ENCODE peak calls at places on chromosomes 2 and 18, in ten cellular contexts. P, K, D, S, N, B, M, F, X and G are unnamed samples.

GRCh38 chr2:189610700-189611099 is 30.1 kb upstream of the SLC40A1 start:
- DNase-seq in N (no peak), S (no peak), M (no peak), F (no peak), B (no peak), K (no peak), X (no peak), D (no peak), P (no peak), G (no peak)

GRCh38 chr2:43152711-43153627 is 73.4 kb downstream of the ZFP36L2 start:
- DNase-seq in K (no peak), P (peak), B (no peak), D (peak), X (no peak), S (no peak), F (no peak), N (no peak), M (no peak), G (no peak)

GRCh38 chr2:43169987-43170732 is 56.2 kb downstream of the ZFP36L2 start:
- DNase-seq in N (no peak), S (peak), M (no peak), B (peak), D (peak), P (no peak), F (peak), X (peak), K (no peak), G (peak)

GRCh38 chr2:179355881-179356280 is 91.2 kb upstream of the SESTD1 start:
- DNase-seq in D (no peak), M (no peak), P (no peak), X (no peak), F (no peak), N (peak), B (no peak), S (no peak), K (peak), G (no peak)

GRCh38 chr2:209556354-209556961 is 132.6 kb downstream of the MAP2 start:
- DNase-seq in X (no peak), K (peak), S (no peak), P (no peak), N (peak), F (no peak), M (peak), B (no peak), D (no peak), G (peak)

GRCh38 chr2:233114421-233114861 is 54.3 kb downstream of the INPP5D start:
- DNase-seq in M (no peak), B (no peak), S (no peak), X (no peak), P (no peak), F (no peak), N (no peak), K (no peak), D (no peak), G (no peak)

GRCh38 chr18:65206551-65207260 is 544.1 kb upstream of the CDH7 start:
- DNase-seq in D (no peak), M (no peak), K (no peak), X (no peak), B (peak), F (no peak), P (no peak), N (no peak), S (no peak), G (no peak)

GRCh38 chr2:43402452-43402937 is 176.1 kb upstream of the ZFP36L2 start:
- DNase-seq in M (no peak), P (no peak), B (no peak), S (no peak), K (no peak), X (no peak), N (no peak), F (no peak), D (no peak), G (no peak)

GRCh38 chr2:188725981-188726380 is 248.2 kb upstream of the COL3A1 start:
- DNase-seq in K (peak), D (no peak), X (no peak), B (no peak), N (peak), P (no peak), F (no peak), M (no peak), S (no peak), G (no peak)

GRCh38 chr2:28652217-28652616 is 99.4 kb upstream of the PPP1CB start:
- DNase-seq in M (no peak), X (no peak), B (no peak), K (no peak), F (no peak), P (no peak), D (no peak), N (peak), S (no peak), G (no peak)

GRCh38 chr2:188519133-188519532 is 227.5 kb downstream of the GULP1 start:
- DNase-seq in K (peak), D (no peak), N (peak), F (no peak), P (no peak), X (no peak), S (no peak), B (no peak), M (no peak), G (no peak)

DNA sequence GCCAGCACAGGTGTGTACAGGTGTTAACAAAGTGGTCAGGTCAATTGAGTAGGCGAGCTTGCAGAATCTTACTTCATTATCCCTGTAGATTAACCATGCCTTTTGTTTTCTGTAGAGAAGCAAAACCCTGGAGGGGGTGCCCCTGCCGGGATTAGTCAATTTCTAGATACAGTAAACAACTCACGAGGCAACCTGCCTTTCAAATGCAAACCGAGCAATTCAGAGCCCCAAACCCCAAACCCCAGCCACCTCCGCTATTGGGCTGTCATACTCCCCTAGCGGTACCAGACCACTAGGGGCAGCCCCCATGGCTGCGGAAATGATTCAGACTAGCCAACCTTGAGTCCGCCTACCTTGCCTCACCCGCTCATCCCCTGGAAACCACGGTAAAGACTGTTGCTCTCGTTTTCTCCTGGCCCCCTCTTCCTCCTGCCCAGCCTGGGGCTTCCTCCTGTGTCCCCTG is 61.4 kb upstream of the KIF5C start:
- DNase-seq in D (peak), S (peak), X (no peak), N (no peak), M (no peak), F (peak), B (no peak), K (no peak), P (no peak), G (peak)
- TF ChIP-seq CTCF in D (no peak), S (no peak), X (no peak), N (no peak), M (peak), F (no peak), B (peak), K (no peak), P (no peak), G (peak)

GRCh38 chr2:75098856-75099255 is 100.5 kb downstream of the TACR1 start:
- DNase-seq in B (no peak), S (no peak), P (no peak), K (peak), D (no peak), M (no peak), F (no peak), N (peak), X (no peak), G (no peak)
- TF ChIP-seq CTCF in B (peak), S (peak), P (peak), K (peak), D (no peak), M (peak), F (no peak), N (peak), X (no peak), G (peak)

DNA sequence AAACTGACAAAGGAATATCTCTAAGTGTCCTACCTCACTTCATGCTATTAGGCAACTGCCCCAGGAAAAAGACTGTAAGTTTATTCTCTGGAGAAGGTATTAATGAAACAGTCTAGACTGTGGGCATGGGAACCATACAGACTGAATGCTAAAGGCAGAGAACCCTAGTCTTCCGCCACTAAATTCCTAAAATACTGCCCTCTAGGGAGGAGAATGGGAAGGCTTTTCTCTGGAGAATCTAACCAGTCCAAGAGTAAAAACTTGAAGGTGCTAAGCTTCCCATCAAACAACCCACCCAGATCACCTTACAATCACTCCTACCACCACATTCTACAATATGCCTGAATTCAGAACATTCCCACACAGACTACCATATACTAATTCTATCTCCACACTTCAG is 3.4 kb downstream of the SRBD1 start:
- DNase-seq in F (no peak), X (no peak), S (no peak), K (peak), M (no peak), D (no peak), N (peak), P (no peak), B (no peak), G (no peak)
- TF ChIP-seq CTCF in F (no peak), X (peak), S (no peak), K (peak), M (peak), D (no peak), N (peak), P (peak), B (peak), G (peak)

GRCh38 chr2:240742602-240743095 is 51.0 kb downstream of the AQP12A start:
- DNase-seq in K (no peak), D (no peak), M (no peak), P (no peak), B (no peak), F (no peak), N (no peak), X (no peak), S (no peak), G (no peak)
- TF ChIP-seq CTCF in K (no peak), D (no peak), M (no peak), P (no peak), B (no peak), F (no peak), N (no peak), X (no peak), S (no peak), G (no peak)

DNA sequence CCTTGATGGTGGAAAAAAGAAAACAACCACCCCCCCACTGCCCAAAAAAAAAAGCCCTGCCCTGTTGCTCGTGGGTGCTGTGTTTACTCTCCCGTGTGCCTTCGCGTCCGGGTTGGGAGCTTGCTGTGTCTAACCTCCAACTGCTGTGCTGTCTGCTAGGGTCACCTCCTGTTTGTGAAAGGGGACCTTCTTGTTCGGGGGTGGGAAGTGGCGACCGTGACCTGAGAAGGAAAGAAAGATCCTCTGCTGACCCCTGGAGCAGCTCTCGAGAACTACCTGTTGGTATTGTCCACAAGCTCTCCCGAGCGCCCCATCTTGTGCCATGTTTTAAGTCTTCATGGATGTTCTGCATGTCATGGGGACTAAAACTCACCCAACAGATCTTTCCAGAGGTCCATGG is 28.0 kb downstream of the MAL start:
- DNase-seq in P (no peak), M (no peak), D (no peak), B (peak), K (no peak), F (no peak), X (no peak), S (no peak), N (peak), G (no peak)
- TF ChIP-seq CTCF in P (peak), M (peak), D (no peak), B (peak), K (no peak), F (no peak), X (peak), S (no peak), N (no peak), G (peak)

GRCh38 chr18:12307871-12308385 is at the start of gene TUBB6:
- DNase-seq in K (peak), B (peak), D (peak), S (peak), P (peak), F (no peak), N (peak), M (no peak), X (peak), G (peak)

GRCh38 chr18:12306752-12307151 is 1.3 kb upstream of the TUBB6 start:
- DNase-seq in K (no peak), X (no peak), M (no peak), F (no peak), N (no peak), S (no peak), D (no peak), P (no peak), B (no peak), G (no peak)

GRCh38 chr18:12305930-12306629 is 2.0 kb upstream of the TUBB6 start:
- DNase-seq in S (no peak), M (no peak), F (no peak), D (no peak), B (peak), N (peak), X (no peak), P (no peak), K (no peak), G (no peak)

GRCh38 chr18:12308386-12309100 is 502 bp downstream of the TUBB6 start:
- DNase-seq in D (peak), N (peak), M (no peak), S (peak), B (peak), F (no peak), X (peak), P (peak), K (peak), G (peak)

DNA sequence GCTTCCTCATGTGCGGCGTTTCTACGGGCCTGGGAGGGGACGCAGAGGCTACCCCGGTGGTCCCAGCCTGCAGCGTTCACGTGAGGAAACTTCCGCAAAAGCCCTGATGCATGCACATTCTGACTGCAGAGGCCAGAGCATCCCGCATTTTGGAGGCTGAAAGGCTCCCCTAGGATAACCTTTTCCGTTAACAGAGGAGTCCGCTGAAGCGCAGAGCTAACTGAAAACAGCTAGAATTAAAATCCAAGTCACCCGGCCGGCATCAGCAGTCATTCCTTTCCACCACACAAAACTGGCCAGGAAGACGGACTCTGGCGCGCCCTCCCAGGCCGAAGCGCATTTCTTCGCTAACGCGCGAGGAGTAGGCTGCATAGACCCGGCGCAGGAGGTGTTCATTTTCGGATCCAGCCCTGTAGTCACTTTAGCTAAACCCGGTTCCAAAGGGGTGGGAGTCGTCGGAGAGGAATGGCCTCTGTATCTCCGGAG is 747 bp upstream of the TUBB6 start:
- DNase-seq in S (peak), P (peak), D (no peak), X (no peak), B (peak), F (no peak), N (peak), M (no peak), K (peak), G (peak)
- TF ChIP-seq CTCF in S (no peak), P (peak), D (no peak), X (no peak), B (no peak), F (no peak), N (no peak), M (peak), K (peak), G (peak)